ENCODE peak calls at places on chromosomes 5 and 9, in ten cellular contexts. O is posterior cingulate gyrus; Q is smooth muscle cell of the brain vasculature; H is ELR; L is stimulated activated CD8-positive, alpha-beta memory T cell treated with anti-CD3 and anti-CD28 coated beads, Interleukin-15, amount 100 ng/mL, for 4 hours; G is HTR-8/SVneo; B is GM10248; Y is NCI-H1105; N is T-helper 17 cell; R is type B pancreatic cell. U is an unnamed sample.

GRCh38 chr5:10306806-10307205 is 896 bp downstream of the CMBL start:
- DNase-seq in G (no peak), H (no peak), O (no peak), N (no peak), L (no peak), Q (no peak), B (no peak), Y (no peak), R (no peak), U (no peak)

GRCh38 chr5:64688965-64689364 is 1.3 kb upstream of the SHISAL2B start:
- DNase-seq in H (no peak), N (no peak), G (no peak), B (no peak), R (no peak), Y (no peak), L (no peak), Q (no peak), O (no peak), U (no peak)

GRCh38 chr5:154015071-154015693 is 23.5 kb downstream of the FAM114A2 start:
- DNase-seq in H (no peak), Q (no peak), B (no peak), O (peak; percentile 45), N (no peak), G (no peak), R (no peak), Y (no peak), L (no peak), U (no peak)

GRCh38 chr9:93612796-93613154 is 36.4 kb downstream of the PHF2 start:
- DNase-seq in L (no peak), R (no peak), Y (no peak), G (no peak), H (no peak), N (no peak), O (peak; percentile 46), B (peak; percentile 53), Q (no peak), U (no peak)

GRCh38 chr5:115807654-115808052 is 8.8 kb downstream of the CDO1 start:
- DNase-seq in Q (no peak), L (no peak), N (no peak), O (no peak), Y (no peak), B (no peak), R (no peak), G (no peak), H (no peak), U (no peak)

GRCh38 chr9:74511333-74511732 is 14.2 kb downstream of the RORB start:
- DNase-seq in Q (no peak), N (no peak), Y (no peak), O (peak; percentile 38), H (no peak), L (no peak), R (no peak), B (no peak), G (no peak), U (no peak)

GRCh38 chr9:126915281-126915816 is 767 bp downstream of the RALGPS1 start:
- DNase-seq in Y (peak; percentile 90), L (peak; percentile 16), R (peak; percentile 76), G (no peak), Q (no peak), B (no peak), H (no peak), N (peak; percentile 66), O (no peak), U (no peak)

GRCh38 chr5:161546463-161547301 is at the start of gene GABRB2:
- DNase-seq in Y (peak; percentile 5), H (no peak), R (peak; percentile 78), N (no peak), Q (no peak), L (no peak), O (peak; percentile 91), B (peak; percentile 59), G (no peak), U (peak; percentile 46)

GRCh38 chr5:102792705-102793104 is 37.6 kb downstream of the PAM start:
- DNase-seq in G (no peak), L (no peak), N (no peak), B (no peak), H (peak; percentile 56), O (no peak), Q (no peak), R (no peak), Y (no peak), U (no peak)

GRCh38 chr9:137157618-137158502 is 12.0 kb downstream of the LRRC26 start:
- DNase-seq in L (no peak), R (no peak), H (no peak), G (no peak), O (no peak), N (no peak), B (no peak), Y (no peak), Q (no peak), U (no peak)

GRCh38 chr5:176884571-176884890 is 14.6 kb downstream of the HK3 start:
- DNase-seq in R (no peak), N (no peak), Y (no peak), G (no peak), O (no peak), Q (no peak), B (no peak), L (no peak), H (no peak), U (no peak)

GRCh38 chr9:31733166-31733565 is 651.3 kb upstream of the ACO1 start:
- DNase-seq in B (no peak), L (no peak), G (no peak), Q (no peak), Y (no peak), N (no peak), H (no peak), O (no peak), R (no peak), U (no peak)

GRCh38 chr5:115571441-115571878 is 26.9 kb upstream of the FEM1C start:
- DNase-seq in R (no peak), L (no peak), O (no peak), B (no peak), H (no peak), Q (no peak), N (no peak), Y (no peak), G (no peak), U (peak; percentile 97)

GRCh38 chr9:129898205-129898604 is 62.9 kb downstream of the USP20 start:
- DNase-seq in G (no peak), R (no peak), H (peak; percentile 47), N (no peak), Q (no peak), B (no peak), O (no peak), Y (no peak), L (no peak), U (no peak)

GRCh38 chr5:157744055-157745011 is 821 bp downstream of the LSM11 start:
- DNase-seq in O (no peak), G (no peak), R (peak; percentile 74), L (peak; percentile 1), Q (no peak), Y (peak; percentile 2), B (no peak), H (peak; percentile 53), N (peak; percentile 11), U (no peak)

GRCh38 chr5:84487963-84488362 is 103.3 kb upstream of the EDIL3 start:
- DNase-seq in H (peak; percentile 2), L (no peak), G (no peak), B (no peak), R (no peak), Y (no peak), Q (no peak), O (no peak), N (no peak), U (no peak)

GRCh38 chr5:141040093-141040762 is 10.9 kb upstream of the PCDHB1 start:
- DNase-seq in B (no peak), Q (no peak), O (peak; percentile 89), H (no peak), N (no peak), L (no peak), R (peak; percentile 76), Y (peak; percentile 84), G (peak; percentile 45), U (peak; percentile 37)

GRCh38 chr9:27460225-27461023 is 63.7 kb upstream of the IFNK start:
- DNase-seq in Y (no peak), L (no peak), H (peak; percentile 60), G (peak; percentile 21), Q (no peak), N (no peak), O (no peak), B (peak; percentile 38), R (no peak), U (no peak)

GRCh38 chr5:127187711-127188110 is 102.9 kb upstream of the MEGF10 start:
- DNase-seq in Y (no peak), Q (no peak), N (no peak), H (peak; percentile 9), B (no peak), O (no peak), L (no peak), G (no peak), R (no peak), U (no peak)

GRCh38 chr9:5846501-5846921 is 13.6 kb upstream of the ERMP1 start:
- DNase-seq in Y (no peak), B (no peak), G (no peak), R (no peak), Q (no peak), O (no peak), N (no peak), H (no peak), L (no peak), U (no peak)

GRCh38 chr5:126335871-126336270 is 87.3 kb upstream of the GRAMD2B start:
- DNase-seq in Y (no peak), B (no peak), Q (no peak), H (no peak), G (no peak), O (no peak), L (no peak), N (no peak), R (no peak), U (no peak)

GRCh38 chr9:38235244-38235643 is 157.3 kb upstream of the ALDH1B1 start:
- DNase-seq in N (no peak), R (no peak), L (no peak), G (no peak), Y (no peak), B (no peak), H (no peak), O (no peak), Q (no peak), U (no peak)

GRCh38 chr5:65185468-65185867 is 296.3 kb downstream of the ADAMTS6 start:
- DNase-seq in Y (no peak), G (no peak), Q (no peak), N (no peak), R (no peak), H (peak; percentile 72), B (no peak), O (no peak), L (no peak), U (no peak)

GRCh38 chr9:15277400-15278137 is 29.4 kb downstream of the TTC39B start:
- DNase-seq in R (no peak), B (no peak), L (no peak), H (peak; percentile 23), O (no peak), Q (no peak), Y (no peak), G (no peak), N (no peak), U (peak; percentile 14)

GRCh38 chr9:81370650-81371049 is 318.7 kb downstream of the TLE1 start:
- DNase-seq in Y (no peak), H (no peak), G (no peak), L (no peak), R (no peak), B (no peak), N (no peak), O (no peak), Q (no peak), U (no peak)

GRCh38 chr5:4204616-4205151 is 609.1 kb downstream of the IRX1 start:
- DNase-seq in R (no peak), G (no peak), O (no peak), Q (no peak), L (no peak), Y (no peak), N (no peak), B (no peak), H (no peak), U (no peak)

GRCh38 chr5:176774216-176775171 is 35.9 kb upstream of the UNC5A start:
- DNase-seq in Y (no peak), B (peak; percentile 11), G (no peak), H (peak; percentile 23), R (peak; percentile 63), O (peak; percentile 62), L (no peak), N (no peak), Q (no peak), U (no peak)